ENCODE peak calls at places on chromosomes 5 and 9, in ten cellular contexts. H is stimulated activated naive CD8-positive, alpha-beta T cell treated with anti-CD3 and anti-CD28 coated beads, Interleukin-15, Interleukin-2, amounts not matched to agents 100 U/mL and 50 U/mL, for 24 hours; L is HTR-8/SVneo; M is NCI-H1092 treated with DMSO at 0.1 percent for 48 hours; R is HL-60; F is colonic mucosa; K is CD8-positive, alpha-beta T cell; Q is nephron progenitor cell; Z is T-helper 2 cell; D is NCI-H774. S is an unnamed sample.

GRCh38 chr5:145947581-145947980 is 11.2 kb downstream of the SH3RF2 start:
- DNase-seq in L (no peak), K (no peak), Z (no peak), D (no peak), H (no peak), Q (no peak), F (no peak), R (no peak), M (no peak), S (no peak)

GRCh38 chr9:95857122-95857521 is 18.4 kb upstream of the ERCC6L2 start:
- DNase-seq in R (no peak), Q (peak; percentile 15), F (no peak), D (no peak), Z (no peak), M (peak; percentile 92), H (no peak), K (no peak), L (peak; percentile 66), S (peak; percentile 86)

GRCh38 chr5:54547711-54548250 is 30.2 kb downstream of the SNX18 start:
- DNase-seq in Q (no peak), M (no peak), K (no peak), L (peak; percentile 39), Z (no peak), D (no peak), R (no peak), F (peak; percentile 55), H (no peak), S (no peak)

GRCh38 chr5:109413463-109413862 is 3.7 kb upstream of the PJA2 start:
- DNase-seq in R (no peak), Q (no peak), K (no peak), D (peak; percentile 43), H (no peak), M (peak; percentile 52), L (no peak), Z (no peak), F (no peak), S (no peak)

GRCh38 chr9:87640385-87640795 is 85.5 kb upstream of the CTSL start:
- DNase-seq in R (no peak), K (no peak), Z (no peak), F (no peak), M (peak; percentile 92), H (no peak), D (peak; percentile 23), Q (no peak), L (no peak), S (no peak)

GRCh38 chr5:113789769-113790168 is 276.3 kb downstream of the YTHDC2 start:
- DNase-seq in M (no peak), Z (no peak), H (no peak), D (no peak), L (no peak), K (no peak), F (no peak), Q (no peak), R (no peak), S (no peak)

GRCh38 chr9:123470121-123470851 is 114.3 kb downstream of the CRB2 start:
- DNase-seq in K (no peak), L (no peak), R (peak; percentile 97), H (no peak), M (no peak), Z (no peak), F (no peak), Q (no peak), D (no peak), S (no peak)

GRCh38 chr9:115373000-115373709 is 255.2 kb upstream of the TNC start:
- DNase-seq in Z (no peak), K (no peak), M (no peak), F (no peak), H (peak; percentile 18), L (peak; percentile 71), D (no peak), R (no peak), Q (no peak), S (no peak)

GRCh38 chr9:77290373-77290772 is 113.0 kb downstream of the VPS13A start:
- DNase-seq in M (no peak), H (no peak), D (no peak), F (no peak), Z (no peak), Q (no peak), K (no peak), L (no peak), R (no peak), S (no peak)

GRCh38 chr9:76534031-76534430 is 75.0 kb downstream of the GCNT1 start:
- DNase-seq in H (no peak), M (no peak), Q (no peak), F (no peak), Z (no peak), D (no peak), K (no peak), L (no peak), R (no peak), S (no peak)

GRCh38 chr5:173823721-173824567 is 64.2 kb upstream of the CPEB4 start:
- DNase-seq in M (no peak), K (no peak), Z (no peak), Q (no peak), R (no peak), H (no peak), L (peak; percentile 73), F (peak; percentile 70), D (no peak), S (no peak)

GRCh38 chr9:122058051-122058450 is 35.1 kb downstream of the TTLL11 start:
- DNase-seq in K (no peak), Z (no peak), D (no peak), R (no peak), L (no peak), Q (no peak), M (no peak), H (no peak), F (no peak), S (no peak)

GRCh38 chr5:78127875-78128274 is 166.6 kb downstream of the AP3B1 start:
- DNase-seq in Q (peak; percentile 29), K (no peak), L (no peak), M (no peak), F (no peak), D (no peak), H (no peak), Z (no peak), R (no peak), S (no peak)

GRCh38 chr9:69396759-69397158 is 71.7 kb downstream of the ENTREP1 start:
- DNase-seq in D (no peak), R (no peak), H (no peak), K (no peak), Q (no peak), M (no peak), Z (no peak), L (no peak), F (no peak), S (no peak)

GRCh38 chr5:119340597-119341218 is 15.1 kb upstream of the TNFAIP8 start:
- DNase-seq in M (no peak), K (peak; percentile 73), F (no peak), Z (peak; percentile 46), R (no peak), H (peak; percentile 66), Q (no peak), L (no peak), D (no peak), S (no peak)

GRCh38 chr5:65981548-65981947 is 55.2 kb downstream of the ERBIN start:
- DNase-seq in L (no peak), M (no peak), D (no peak), K (no peak), R (no peak), F (no peak), H (no peak), Z (no peak), Q (no peak), S (no peak)

GRCh38 chr5:108303611-108304010 is 78.3 kb downstream of the FBXL17 start:
- DNase-seq in Z (no peak), M (no peak), R (no peak), H (no peak), Q (no peak), F (no peak), D (no peak), K (no peak), L (no peak), S (no peak)

GRCh38 chr9:137313956-137314560 is 12.0 kb upstream of the NRARP start:
- DNase-seq in F (no peak), K (no peak), D (no peak), L (no peak), H (no peak), Z (no peak), Q (no peak), R (no peak), M (no peak), S (no peak)

GRCh38 chr5:178644826-178645545 is 18.1 kb upstream of the CLK4 start:
- DNase-seq in K (no peak), D (no peak), H (no peak), R (no peak), F (no peak), M (no peak), Q (no peak), Z (no peak), L (peak; percentile 41), S (no peak)

GRCh38 chr5:111461934-111462333 is 50.4 kb downstream of the STARD4 start:
- DNase-seq in R (no peak), D (no peak), L (no peak), H (no peak), M (no peak), Z (no peak), F (no peak), K (no peak), Q (no peak), S (no peak)

GRCh38 chr5:110094559-110094958 is 404.8 kb downstream of the MAN2A1 start:
- DNase-seq in D (no peak), M (no peak), F (no peak), Z (no peak), H (no peak), K (no peak), R (no peak), Q (no peak), L (no peak), S (no peak)

GRCh38 chr5:22411950-22412349 is 441.2 kb downstream of the CDH12 start:
- DNase-seq in Q (no peak), M (no peak), D (no peak), Z (no peak), L (no peak), H (no peak), R (no peak), F (no peak), K (no peak), S (no peak)